ENCODE peak calls at places on chromosomes 11 and 22, in nine cellular contexts. One of them, this sample, is unnamed.

GRCh38 chr22:49305215-49305965 is 522.3 kb downstream of the BRD1 start:
- DNase-seq in CD8-positive, alpha-beta memory T cell: no peak
- DNase-seq in heart right ventricle: peak
- DNase-seq in BE2C: peak
- DNase-seq in ovary: peak
- DNase-seq in HAP-1: peak
- DNase-seq in right lobe of liver: peak
- DNase-seq in effector memory CD4-positive, alpha-beta T cell: no peak
- DNase-seq in AG04450: no peak
- DNase-seq in this sample: peak

GRCh38 chr11:10308208-10308954 is 3.5 kb downstream of the ADM start:
- DNase-seq in CD8-positive, alpha-beta memory T cell: no peak
- DNase-seq in heart right ventricle: no peak
- DNase-seq in BE2C: no peak
- DNase-seq in ovary: no peak
- DNase-seq in HAP-1: no peak
- DNase-seq in right lobe of liver: no peak
- DNase-seq in effector memory CD4-positive, alpha-beta T cell: no peak
- DNase-seq in AG04450: no peak
- DNase-seq in this sample: no peak

GRCh38 chr11:61509058-61510029 is 795 bp downstream of the LRRC10B start:
- DNase-seq in CD8-positive, alpha-beta memory T cell: peak
- DNase-seq in heart right ventricle: peak
- DNase-seq in BE2C: peak
- DNase-seq in ovary: no peak
- DNase-seq in HAP-1: peak
- DNase-seq in right lobe of liver: peak
- DNase-seq in effector memory CD4-positive, alpha-beta T cell: peak
- DNase-seq in AG04450: no peak
- DNase-seq in this sample: peak

GRCh38 chr11:105236631-105237030 is 97.1 kb upstream of the CARD18 start:
- DNase-seq in CD8-positive, alpha-beta memory T cell: no peak
- DNase-seq in heart right ventricle: no peak
- DNase-seq in BE2C: no peak
- DNase-seq in ovary: no peak
- DNase-seq in HAP-1: no peak
- DNase-seq in right lobe of liver: no peak
- DNase-seq in effector memory CD4-positive, alpha-beta T cell: no peak
- DNase-seq in AG04450: peak
- DNase-seq in this sample: no peak

GRCh38 chr11:95831198-95831883 is 41.0 kb downstream of the CEP57 start:
- DNase-seq in CD8-positive, alpha-beta memory T cell: no peak
- DNase-seq in heart right ventricle: no peak
- DNase-seq in BE2C: no peak
- DNase-seq in ovary: no peak
- DNase-seq in HAP-1: no peak
- DNase-seq in right lobe of liver: no peak
- DNase-seq in effector memory CD4-positive, alpha-beta T cell: no peak
- DNase-seq in AG04450: peak
- DNase-seq in this sample: no peak

GRCh38 chr22:49531533-49531895 is 296.2 kb downstream of the BRD1 start:
- DNase-seq in CD8-positive, alpha-beta memory T cell: no peak
- DNase-seq in heart right ventricle: no peak
- DNase-seq in BE2C: no peak
- DNase-seq in ovary: no peak
- DNase-seq in HAP-1: no peak
- DNase-seq in right lobe of liver: no peak
- DNase-seq in effector memory CD4-positive, alpha-beta T cell: no peak
- DNase-seq in AG04450: no peak
- DNase-seq in this sample: no peak

GRCh38 chr11:116984589-116984988 is 113.6 kb downstream of the SIK3 start:
- DNase-seq in CD8-positive, alpha-beta memory T cell: no peak
- DNase-seq in heart right ventricle: no peak
- DNase-seq in BE2C: no peak
- DNase-seq in ovary: no peak
- DNase-seq in HAP-1: no peak
- DNase-seq in right lobe of liver: no peak
- DNase-seq in effector memory CD4-positive, alpha-beta T cell: no peak
- DNase-seq in AG04450: peak
- DNase-seq in this sample: no peak

GRCh38 chr11:66136752-66137123 is 66.7 kb downstream of the PACS1 start:
- DNase-seq in CD8-positive, alpha-beta memory T cell: no peak
- DNase-seq in heart right ventricle: no peak
- DNase-seq in BE2C: no peak
- DNase-seq in ovary: no peak
- DNase-seq in HAP-1: no peak
- DNase-seq in right lobe of liver: no peak
- DNase-seq in effector memory CD4-positive, alpha-beta T cell: no peak
- DNase-seq in AG04450: no peak
- DNase-seq in this sample: no peak

DNA sequence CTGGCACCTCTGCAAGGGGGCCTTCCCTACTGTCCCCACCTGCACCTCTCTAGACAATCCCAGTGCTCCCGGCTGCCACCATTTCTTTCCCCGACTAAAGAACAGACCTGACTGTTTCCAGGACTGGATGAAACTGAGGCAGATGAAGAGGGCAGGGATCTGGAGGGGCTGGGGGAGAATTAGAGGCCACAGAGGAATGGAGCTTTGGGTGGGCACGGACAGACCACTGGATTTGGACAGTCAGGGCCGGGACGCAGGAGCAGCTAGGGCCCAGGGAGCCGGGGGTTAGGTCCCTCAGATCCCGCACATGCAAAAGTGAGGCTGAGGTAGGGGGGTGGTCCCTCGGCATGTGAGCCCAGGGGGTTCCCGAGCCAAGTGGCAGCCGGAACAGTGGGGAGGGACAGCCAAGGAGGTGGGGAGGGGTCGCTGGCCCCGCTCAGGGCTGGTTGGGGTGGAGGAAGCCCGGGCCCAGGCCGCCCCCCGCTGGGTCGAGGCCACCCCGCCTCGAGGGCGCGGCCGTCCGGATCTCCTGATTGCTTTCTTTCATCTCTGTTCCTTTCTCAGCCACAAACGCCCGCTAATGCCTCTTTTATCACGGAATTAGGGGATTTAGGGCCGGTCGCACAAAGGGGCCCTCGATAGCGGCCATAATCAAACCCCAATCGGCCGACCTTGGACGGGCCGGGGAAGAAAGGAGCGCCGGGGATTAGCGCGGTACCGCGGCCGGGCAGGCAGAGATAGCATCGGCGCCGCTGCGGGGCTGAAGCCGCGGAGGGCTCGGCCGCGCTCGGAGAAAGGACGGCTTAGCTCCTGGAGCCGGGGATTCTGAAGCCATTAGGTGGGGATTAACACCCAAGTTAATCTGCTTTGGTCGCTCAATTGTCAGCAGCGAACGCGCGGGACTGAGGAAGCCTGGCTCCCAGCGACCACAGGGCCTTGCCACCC is 9.3 kb downstream of the SLC25A1 start:
- DNase-seq in CD8-positive, alpha-beta memory T cell: no peak
- DNase-seq in heart right ventricle: no peak
- DNase-seq in BE2C: no peak
- DNase-seq in ovary: no peak
- DNase-seq in HAP-1: peak
- DNase-seq in right lobe of liver: no peak
- DNase-seq in effector memory CD4-positive, alpha-beta T cell: no peak
- DNase-seq in AG04450: no peak
- DNase-seq in this sample: peak
- H3K4me3 ChIP-seq in CD8-positive, alpha-beta memory T cell: peak
- H3K4me3 ChIP-seq in heart right ventricle: peak
- H3K4me3 ChIP-seq in BE2C: peak
- H3K4me3 ChIP-seq in ovary: peak
- H3K4me3 ChIP-seq in HAP-1: peak
- H3K4me3 ChIP-seq in right lobe of liver: no peak
- H3K4me3 ChIP-seq in effector memory CD4-positive, alpha-beta T cell: peak
- H3K4me3 ChIP-seq in AG04450: no peak
- H3K4me3 ChIP-seq in this sample: peak

DNA sequence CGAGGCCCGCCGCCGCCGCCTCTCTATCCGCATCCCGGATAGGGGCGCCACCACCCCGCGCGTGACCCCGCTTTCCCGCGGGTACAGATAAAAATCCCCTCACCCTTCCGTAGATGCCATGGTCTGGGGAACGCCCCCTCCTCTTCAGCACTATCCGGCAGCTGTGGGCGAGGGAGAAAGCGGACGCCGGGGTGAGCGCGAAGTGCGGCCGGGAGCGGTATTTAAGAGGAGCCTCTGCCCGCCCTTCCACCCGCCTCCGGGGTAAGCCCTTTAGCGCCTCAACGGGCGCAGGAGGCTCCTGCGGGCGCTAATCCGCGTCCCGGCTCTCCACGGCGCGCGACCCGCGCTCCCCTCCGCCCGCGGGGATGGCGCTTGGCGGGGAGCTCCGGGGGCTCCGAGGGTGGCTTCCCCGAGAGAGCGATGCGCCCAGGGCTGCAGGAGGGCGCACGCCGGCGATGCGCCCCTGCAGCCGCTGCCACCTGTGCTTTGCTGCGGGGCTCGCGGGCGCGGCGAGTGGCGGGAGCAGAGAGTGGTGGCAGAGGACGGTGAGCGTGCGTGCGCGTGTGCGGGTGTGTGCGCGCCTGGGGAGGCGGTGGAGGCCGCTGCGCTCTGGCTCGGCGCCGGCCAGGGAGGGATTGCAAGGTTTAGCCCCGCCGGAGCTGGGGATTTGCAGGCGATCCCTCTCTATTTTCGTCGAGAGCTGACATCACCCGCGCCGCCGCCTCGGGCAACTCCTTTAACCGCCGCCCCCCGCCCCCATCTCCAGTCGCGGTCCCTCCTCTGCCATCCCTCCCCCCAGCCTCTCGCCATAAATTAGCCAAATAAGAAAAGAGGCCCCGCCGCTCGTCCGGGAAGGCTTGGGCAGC is at the start of gene SLC1A2:
- DNase-seq in CD8-positive, alpha-beta memory T cell: no peak
- DNase-seq in heart right ventricle: peak
- DNase-seq in BE2C: peak
- DNase-seq in ovary: no peak
- DNase-seq in HAP-1: peak
- DNase-seq in right lobe of liver: no peak
- DNase-seq in effector memory CD4-positive, alpha-beta T cell: no peak
- DNase-seq in AG04450: no peak
- DNase-seq in this sample: no peak
- H3K4me3 ChIP-seq in CD8-positive, alpha-beta memory T cell: no peak
- H3K4me3 ChIP-seq in heart right ventricle: peak
- H3K4me3 ChIP-seq in BE2C: no peak
- H3K4me3 ChIP-seq in ovary: peak
- H3K4me3 ChIP-seq in HAP-1: peak
- H3K4me3 ChIP-seq in right lobe of liver: no peak
- H3K4me3 ChIP-seq in effector memory CD4-positive, alpha-beta T cell: peak
- H3K4me3 ChIP-seq in AG04450: peak
- H3K4me3 ChIP-seq in this sample: peak

GRCh38 chr11:12388939-12389670 is 11.7 kb downstream of the PARVA start:
- DNase-seq in CD8-positive, alpha-beta memory T cell: no peak
- DNase-seq in heart right ventricle: no peak
- DNase-seq in BE2C: no peak
- DNase-seq in ovary: no peak
- DNase-seq in HAP-1: no peak
- DNase-seq in right lobe of liver: no peak
- DNase-seq in effector memory CD4-positive, alpha-beta T cell: no peak
- DNase-seq in AG04450: no peak
- DNase-seq in this sample: no peak

GRCh38 chr11:12390258-12390657 is 12.9 kb downstream of the PARVA start:
- DNase-seq in CD8-positive, alpha-beta memory T cell: no peak
- DNase-seq in heart right ventricle: no peak
- DNase-seq in BE2C: no peak
- DNase-seq in ovary: no peak
- DNase-seq in HAP-1: no peak
- DNase-seq in right lobe of liver: no peak
- DNase-seq in effector memory CD4-positive, alpha-beta T cell: no peak
- DNase-seq in AG04450: no peak
- DNase-seq in this sample: no peak

GRCh38 chr11:12392672-12393071 is 15.3 kb downstream of the PARVA start:
- DNase-seq in CD8-positive, alpha-beta memory T cell: no peak
- DNase-seq in heart right ventricle: no peak
- DNase-seq in BE2C: no peak
- DNase-seq in ovary: no peak
- DNase-seq in HAP-1: no peak
- DNase-seq in right lobe of liver: no peak
- DNase-seq in effector memory CD4-positive, alpha-beta T cell: no peak
- DNase-seq in AG04450: no peak
- DNase-seq in this sample: no peak

GRCh38 chr11:12389676-12390075 is 12.3 kb downstream of the PARVA start:
- DNase-seq in CD8-positive, alpha-beta memory T cell: no peak
- DNase-seq in heart right ventricle: no peak
- DNase-seq in BE2C: no peak
- DNase-seq in ovary: no peak
- DNase-seq in HAP-1: no peak
- DNase-seq in right lobe of liver: no peak
- DNase-seq in effector memory CD4-positive, alpha-beta T cell: no peak
- DNase-seq in AG04450: no peak
- DNase-seq in this sample: no peak

DNA sequence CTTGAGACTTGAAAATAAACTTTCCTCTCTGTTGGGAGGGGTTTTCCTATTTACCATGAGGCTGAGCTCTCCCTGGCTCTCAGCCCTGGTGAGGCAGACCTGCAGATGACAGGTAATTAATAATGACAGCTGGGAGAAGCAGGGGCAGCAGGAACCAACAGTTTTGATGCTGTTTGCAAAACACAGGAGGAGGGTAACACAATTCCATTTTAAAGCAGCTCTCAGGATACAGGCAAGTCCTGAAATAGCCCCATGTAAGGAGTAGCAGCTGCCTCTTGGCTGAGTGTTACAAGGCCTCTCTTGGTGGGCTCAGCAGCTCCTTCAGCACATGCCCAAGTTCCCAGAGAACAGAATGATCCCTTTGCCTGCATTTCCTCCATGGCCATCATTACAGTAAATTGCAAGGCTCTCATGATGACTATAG is 13.3 kb downstream of the PARVA start:
- DNase-seq in CD8-positive, alpha-beta memory T cell: no peak
- DNase-seq in heart right ventricle: no peak
- DNase-seq in BE2C: no peak
- DNase-seq in ovary: no peak
- DNase-seq in HAP-1: no peak
- DNase-seq in right lobe of liver: no peak
- DNase-seq in effector memory CD4-positive, alpha-beta T cell: no peak
- DNase-seq in AG04450: no peak
- DNase-seq in this sample: no peak
- H3K4me3 ChIP-seq in CD8-positive, alpha-beta memory T cell: no peak
- H3K4me3 ChIP-seq in heart right ventricle: no peak
- H3K4me3 ChIP-seq in BE2C: no peak
- H3K4me3 ChIP-seq in ovary: no peak
- H3K4me3 ChIP-seq in HAP-1: no peak
- H3K4me3 ChIP-seq in right lobe of liver: no peak
- H3K4me3 ChIP-seq in effector memory CD4-positive, alpha-beta T cell: no peak
- H3K4me3 ChIP-seq in AG04450: no peak
- H3K4me3 ChIP-seq in this sample: no peak

GRCh38 chr11:48170176-48170839 is 46.3 kb upstream of the OR4B1 start:
- DNase-seq in CD8-positive, alpha-beta memory T cell: no peak
- DNase-seq in heart right ventricle: no peak
- DNase-seq in BE2C: no peak
- DNase-seq in ovary: no peak
- DNase-seq in HAP-1: no peak
- DNase-seq in right lobe of liver: no peak
- DNase-seq in effector memory CD4-positive, alpha-beta T cell: no peak
- DNase-seq in AG04450: no peak
- DNase-seq in this sample: no peak

GRCh38 chr11:48169259-48169658 is 47.4 kb upstream of the OR4B1 start:
- DNase-seq in CD8-positive, alpha-beta memory T cell: no peak
- DNase-seq in heart right ventricle: no peak
- DNase-seq in BE2C: no peak
- DNase-seq in ovary: no peak
- DNase-seq in HAP-1: no peak
- DNase-seq in right lobe of liver: no peak
- DNase-seq in effector memory CD4-positive, alpha-beta T cell: no peak
- DNase-seq in AG04450: no peak
- DNase-seq in this sample: no peak

GRCh38 chr11:48170840-48171233 is 45.8 kb upstream of the OR4B1 start:
- DNase-seq in CD8-positive, alpha-beta memory T cell: no peak
- DNase-seq in heart right ventricle: no peak
- DNase-seq in BE2C: no peak
- DNase-seq in ovary: no peak
- DNase-seq in HAP-1: no peak
- DNase-seq in right lobe of liver: no peak
- DNase-seq in effector memory CD4-positive, alpha-beta T cell: no peak
- DNase-seq in AG04450: no peak
- DNase-seq in this sample: no peak

GRCh38 chr11:48169706-48170105 is 46.9 kb upstream of the OR4B1 start:
- DNase-seq in CD8-positive, alpha-beta memory T cell: no peak
- DNase-seq in heart right ventricle: peak
- DNase-seq in BE2C: no peak
- DNase-seq in ovary: no peak
- DNase-seq in HAP-1: no peak
- DNase-seq in right lobe of liver: no peak
- DNase-seq in effector memory CD4-positive, alpha-beta T cell: no peak
- DNase-seq in AG04450: no peak
- DNase-seq in this sample: no peak

DNA sequence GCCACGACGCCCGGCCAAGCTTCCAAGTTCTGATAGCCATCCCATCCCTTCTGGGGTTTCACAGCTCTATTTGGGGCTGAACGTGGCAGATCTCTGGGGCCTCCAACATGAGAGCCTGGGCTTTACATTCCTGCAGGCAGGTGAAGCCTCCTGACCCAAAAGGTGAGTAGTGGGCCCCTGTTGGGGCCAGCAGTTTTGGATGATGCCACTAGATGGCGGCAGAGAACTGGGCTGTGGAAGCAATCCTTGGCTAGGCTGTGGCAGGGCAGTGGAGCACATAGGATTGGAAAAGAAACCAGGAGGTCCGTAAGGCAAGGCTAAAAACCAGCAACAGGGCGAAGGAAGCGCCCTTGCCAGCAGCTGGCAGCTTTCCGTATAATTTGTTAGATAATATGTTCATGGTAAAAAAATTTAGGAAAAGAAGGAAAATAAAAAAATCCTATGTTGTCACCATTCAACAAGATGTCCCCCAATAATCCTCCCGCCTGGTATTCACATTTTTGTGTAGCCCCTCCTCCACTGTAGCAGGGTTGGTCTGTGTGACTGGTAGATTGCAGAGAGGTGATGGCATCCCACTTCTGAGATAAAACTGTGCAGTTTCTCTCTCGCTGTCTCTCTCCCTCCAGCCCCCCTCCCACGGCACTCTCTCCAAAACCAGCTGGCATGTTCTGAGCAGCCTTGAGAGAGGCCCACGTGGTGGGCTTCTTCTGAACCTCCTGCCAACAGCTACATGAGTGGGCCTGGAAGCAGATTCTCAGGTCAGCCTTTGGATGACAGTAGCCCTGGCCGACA is 43.6 kb upstream of the OR4B1 start:
- DNase-seq in CD8-positive, alpha-beta memory T cell: peak
- DNase-seq in heart right ventricle: peak
- DNase-seq in BE2C: peak
- DNase-seq in ovary: peak
- DNase-seq in HAP-1: peak
- DNase-seq in right lobe of liver: peak
- DNase-seq in effector memory CD4-positive, alpha-beta T cell: peak
- DNase-seq in AG04450: peak
- DNase-seq in this sample: peak
- H3K4me3 ChIP-seq in CD8-positive, alpha-beta memory T cell: no peak
- H3K4me3 ChIP-seq in heart right ventricle: no peak
- H3K4me3 ChIP-seq in BE2C: no peak
- H3K4me3 ChIP-seq in ovary: no peak
- H3K4me3 ChIP-seq in HAP-1: no peak
- H3K4me3 ChIP-seq in right lobe of liver: no peak
- H3K4me3 ChIP-seq in effector memory CD4-positive, alpha-beta T cell: no peak
- H3K4me3 ChIP-seq in AG04450: peak
- H3K4me3 ChIP-seq in this sample: no peak

This sample was measured in pancreas.